ENCODE peak calls at places on chromosomes 1 and 21, in six cellular contexts. One of them, this sample, is unnamed.

GRCh38 chr1:1291611-1292441 is 11.6 kb downstream of the SCNN1D start:
- DNase-seq in neural progenitor cell: peak; percentile 83
- DNase-seq in HCT116: no peak
- DNase-seq in brain microvascular endothelial cell: peak; percentile 51
- DNase-seq in Panc1: no peak
- DNase-seq in OCI-LY7: peak; percentile 85
- DNase-seq in this sample: peak; percentile 70

GRCh38 chr21:25428537-25428936 is 178.7 kb downstream of the MRPL39 start:
- DNase-seq in neural progenitor cell: no peak
- DNase-seq in HCT116: no peak
- DNase-seq in brain microvascular endothelial cell: no peak
- DNase-seq in OCI-LY7: no peak
- DNase-seq in Panc1: no peak
- DNase-seq in this sample: no peak

GRCh38 chr1:201346337-201346939 is 31.0 kb downstream of the TNNT2 start:
- DNase-seq in brain microvascular endothelial cell: peak; percentile 67
- DNase-seq in Panc1: no peak
- DNase-seq in OCI-LY7: peak; percentile 23
- DNase-seq in neural progenitor cell: peak; percentile 80
- DNase-seq in HCT116: peak; percentile 54
- DNase-seq in this sample: peak; percentile 21

GRCh38 chr1:19811206-19811851 is 3.8 kb downstream of the RNF186 start:
- DNase-seq in HCT116: peak; percentile 34
- DNase-seq in neural progenitor cell: peak; percentile 68
- DNase-seq in Panc1: no peak
- DNase-seq in OCI-LY7: peak; percentile 42
- DNase-seq in brain microvascular endothelial cell: peak; percentile 11
- DNase-seq in this sample: peak; percentile 20

GRCh38 chr21:45972353-45972715 is 9.2 kb upstream of the COL6A1 start:
- DNase-seq in HCT116: no peak
- DNase-seq in brain microvascular endothelial cell: no peak
- DNase-seq in OCI-LY7: no peak
- DNase-seq in neural progenitor cell: no peak
- DNase-seq in Panc1: no peak
- DNase-seq in this sample: no peak

GRCh38 chr1:201703646-201704438 is 125.1 kb upstream of the IPO9 start:
- DNase-seq in Panc1: peak; percentile 55
- DNase-seq in OCI-LY7: peak; percentile 73
- DNase-seq in brain microvascular endothelial cell: peak; percentile 60
- DNase-seq in neural progenitor cell: peak; percentile 94
- DNase-seq in HCT116: peak; percentile 51
- DNase-seq in this sample: peak; percentile 29

GRCh38 chr1:51622455-51622913 is 5.6 kb downstream of the OSBPL9 start:
- DNase-seq in neural progenitor cell: no peak
- DNase-seq in HCT116: peak; percentile 96
- DNase-seq in brain microvascular endothelial cell: peak; percentile 80
- DNase-seq in Panc1: peak; percentile 48
- DNase-seq in OCI-LY7: no peak
- DNase-seq in this sample: no peak

GRCh38 chr1:30507391-30508174 is 215.8 kb downstream of the MATN1 start:
- DNase-seq in brain microvascular endothelial cell: no peak
- DNase-seq in Panc1: no peak
- DNase-seq in HCT116: no peak
- DNase-seq in OCI-LY7: no peak
- DNase-seq in neural progenitor cell: no peak
- DNase-seq in this sample: no peak

GRCh38 chr1:226549937-226550670 is 1.5 kb downstream of the STUM start:
- DNase-seq in neural progenitor cell: peak; percentile 45
- DNase-seq in brain microvascular endothelial cell: no peak
- DNase-seq in HCT116: peak; percentile 12
- DNase-seq in Panc1: no peak
- DNase-seq in OCI-LY7: peak; percentile 74
- DNase-seq in this sample: peak; percentile 9

GRCh38 chr1:228077565-228078330 is 4.8 kb upstream of the ARF1 start:
- DNase-seq in brain microvascular endothelial cell: no peak
- DNase-seq in HCT116: no peak
- DNase-seq in neural progenitor cell: no peak
- DNase-seq in Panc1: no peak
- DNase-seq in OCI-LY7: no peak
- DNase-seq in this sample: no peak

GRCh38 chr1:154407021-154407865 is 2.1 kb downstream of the IL6R start:
- DNase-seq in Panc1: no peak
- DNase-seq in OCI-LY7: peak; percentile 63
- DNase-seq in neural progenitor cell: no peak
- DNase-seq in brain microvascular endothelial cell: no peak
- DNase-seq in HCT116: no peak
- DNase-seq in this sample: no peak

GRCh38 chr1:179310271-179310670 is 16.7 kb downstream of the SOAT1 start:
- DNase-seq in OCI-LY7: no peak
- DNase-seq in neural progenitor cell: no peak
- DNase-seq in Panc1: no peak
- DNase-seq in HCT116: no peak
- DNase-seq in brain microvascular endothelial cell: peak; percentile 34
- DNase-seq in this sample: no peak

GRCh38 chr1:6419803-6420593 is at the start of gene HES2:
- DNase-seq in Panc1: no peak
- DNase-seq in HCT116: no peak
- DNase-seq in brain microvascular endothelial cell: no peak
- DNase-seq in neural progenitor cell: peak; percentile 62
- DNase-seq in OCI-LY7: no peak
- DNase-seq in this sample: no peak

GRCh38 chr1:160455153-160455517 is 54.8 kb downstream of the VANGL2 start:
- DNase-seq in Panc1: no peak
- DNase-seq in OCI-LY7: no peak
- DNase-seq in brain microvascular endothelial cell: no peak
- DNase-seq in HCT116: no peak
- DNase-seq in neural progenitor cell: no peak
- DNase-seq in this sample: no peak

GRCh38 chr1:240967070-240967724 is 355.2 kb upstream of the GREM2 start:
- DNase-seq in brain microvascular endothelial cell: peak; percentile 9
- DNase-seq in HCT116: no peak
- DNase-seq in OCI-LY7: no peak
- DNase-seq in neural progenitor cell: peak; percentile 39
- DNase-seq in Panc1: no peak
- DNase-seq in this sample: no peak

GRCh38 chr1:207967703-207968102 is 56.8 kb upstream of the CD34 start:
- DNase-seq in HCT116: no peak
- DNase-seq in neural progenitor cell: no peak
- DNase-seq in Panc1: no peak
- DNase-seq in OCI-LY7: no peak
- DNase-seq in brain microvascular endothelial cell: no peak
- DNase-seq in this sample: no peak

GRCh38 chr1:111142358-111142975 is 2.4 kb downstream of the CEPT1 start:
- DNase-seq in neural progenitor cell: peak; percentile 13
- DNase-seq in HCT116: no peak
- DNase-seq in brain microvascular endothelial cell: no peak
- DNase-seq in Panc1: no peak
- DNase-seq in OCI-LY7: peak; percentile 34
- DNase-seq in this sample: no peak

GRCh38 chr21:14541840-14542495 is 4.1 kb downstream of the SAMSN1 start:
- DNase-seq in neural progenitor cell: no peak
- DNase-seq in OCI-LY7: no peak
- DNase-seq in HCT116: no peak
- DNase-seq in Panc1: no peak
- DNase-seq in brain microvascular endothelial cell: no peak
- DNase-seq in this sample: peak; percentile 54

GRCh38 chr1:114729782-114730181 is 13.2 kb upstream of the NRAS start:
- DNase-seq in Panc1: no peak
- DNase-seq in HCT116: no peak
- DNase-seq in brain microvascular endothelial cell: no peak
- DNase-seq in OCI-LY7: no peak
- DNase-seq in neural progenitor cell: no peak
- DNase-seq in this sample: no peak
- H3K36me3 ChIP-seq in Panc1: peaks cover 56% of the 10 kb centered on the region
- H3K36me3 ChIP-seq in HCT116: peaks cover 83% of the 10 kb centered on the region
- H3K36me3 ChIP-seq in brain microvascular endothelial cell: peaks cover 63% of the 10 kb centered on the region
- H3K36me3 ChIP-seq in OCI-LY7: peaks cover 100% of the 10 kb centered on the region
- H3K36me3 ChIP-seq in neural progenitor cell: peaks cover 58% of the 10 kb centered on the region
- H3K36me3 ChIP-seq in this sample: peaks cover 99% of the 10 kb centered on the region

DNA sequence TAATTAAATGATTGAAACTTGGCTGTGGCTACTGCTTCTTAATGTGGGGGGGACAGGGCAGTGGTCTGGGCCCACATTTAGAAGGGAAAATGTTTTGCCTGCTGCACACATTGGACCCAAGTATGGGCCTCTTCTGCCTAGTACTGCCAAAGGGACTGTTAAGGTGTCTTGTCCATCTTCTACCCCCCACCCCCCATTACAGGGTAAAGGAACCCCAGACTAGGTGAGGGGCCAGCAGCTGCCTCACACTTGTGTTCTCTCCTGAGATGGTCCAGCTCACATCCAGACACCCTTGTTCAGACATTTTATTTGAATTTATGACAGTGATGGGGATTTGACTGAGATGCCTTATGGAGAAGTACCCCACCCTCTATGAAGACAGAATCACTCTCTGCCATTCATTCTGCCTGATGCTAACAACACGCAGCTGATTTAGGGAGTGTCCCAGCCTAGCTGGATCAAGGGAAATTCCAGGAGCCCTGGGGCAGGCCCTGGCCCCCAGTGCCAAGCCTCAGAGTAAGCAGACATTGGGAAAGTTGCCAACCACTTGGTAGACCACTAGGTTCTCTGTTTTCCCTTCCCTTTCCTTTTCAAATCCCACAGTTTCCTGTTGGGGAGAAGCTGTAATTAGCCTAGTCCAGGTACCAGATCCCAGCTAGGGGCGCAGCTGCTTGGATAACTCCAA is 42.1 kb downstream of the YARS1 start:
- DNase-seq in HCT116: no peak
- DNase-seq in neural progenitor cell: no peak
- DNase-seq in brain microvascular endothelial cell: no peak
- DNase-seq in Panc1: no peak
- DNase-seq in OCI-LY7: no peak
- DNase-seq in this sample: no peak
- H3K36me3 ChIP-seq in HCT116: peaks cover 36% of the 10 kb centered on the region
- H3K36me3 ChIP-seq in neural progenitor cell: no peaks in the 10 kb centered on the region
- H3K36me3 ChIP-seq in brain microvascular endothelial cell: peaks cover 64% of the 10 kb centered on the region
- H3K36me3 ChIP-seq in Panc1: peaks cover 6% of the 10 kb centered on the region
- H3K36me3 ChIP-seq in OCI-LY7: peaks cover 72% of the 10 kb centered on the region
- H3K36me3 ChIP-seq in this sample: peaks cover 35% of the 10 kb centered on the region

DNA sequence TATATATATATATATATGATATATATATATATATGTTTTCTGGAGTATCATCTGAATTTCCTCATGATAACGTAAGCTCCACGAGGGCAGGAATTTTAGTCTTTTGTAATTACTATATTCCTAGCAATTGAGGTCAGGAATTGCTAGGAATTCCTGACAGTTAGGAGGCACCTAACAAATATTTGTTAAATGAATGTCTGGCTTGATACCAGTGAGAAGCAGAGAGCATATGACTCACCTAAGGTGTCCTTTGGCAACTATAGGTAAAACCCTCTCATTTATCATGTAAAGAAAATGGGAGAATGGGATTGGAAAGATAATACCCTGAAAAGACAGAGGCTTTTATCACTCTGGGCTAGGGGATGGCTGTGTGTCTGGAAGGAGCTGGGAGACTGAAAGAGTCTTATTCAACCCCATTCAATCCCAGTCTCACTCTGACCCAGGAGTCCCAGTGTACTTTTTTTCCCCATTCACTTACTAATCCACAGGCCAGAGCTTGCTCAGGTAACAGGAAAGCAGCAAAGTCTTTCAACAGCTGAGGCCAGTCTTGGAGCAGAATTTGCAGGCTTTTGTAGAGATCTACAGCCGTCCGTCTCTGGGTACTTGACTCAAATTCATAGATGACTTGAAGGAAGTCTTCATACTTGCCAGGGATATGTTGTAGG is 71.2 kb downstream of the DAP3 start:
- DNase-seq in brain microvascular endothelial cell: no peak
- DNase-seq in OCI-LY7: no peak
- DNase-seq in neural progenitor cell: no peak
- DNase-seq in HCT116: no peak
- DNase-seq in Panc1: no peak
- DNase-seq in this sample: no peak
- H3K36me3 ChIP-seq in brain microvascular endothelial cell: peaks cover 65% of the 10 kb centered on the region
- H3K36me3 ChIP-seq in OCI-LY7: peaks cover 88% of the 10 kb centered on the region
- H3K36me3 ChIP-seq in neural progenitor cell: no peaks in the 10 kb centered on the region
- H3K36me3 ChIP-seq in HCT116: peaks cover 30% of the 10 kb centered on the region
- H3K36me3 ChIP-seq in Panc1: peaks cover 4% of the 10 kb centered on the region
- H3K36me3 ChIP-seq in this sample: peaks cover 75% of the 10 kb centered on the region

DNA sequence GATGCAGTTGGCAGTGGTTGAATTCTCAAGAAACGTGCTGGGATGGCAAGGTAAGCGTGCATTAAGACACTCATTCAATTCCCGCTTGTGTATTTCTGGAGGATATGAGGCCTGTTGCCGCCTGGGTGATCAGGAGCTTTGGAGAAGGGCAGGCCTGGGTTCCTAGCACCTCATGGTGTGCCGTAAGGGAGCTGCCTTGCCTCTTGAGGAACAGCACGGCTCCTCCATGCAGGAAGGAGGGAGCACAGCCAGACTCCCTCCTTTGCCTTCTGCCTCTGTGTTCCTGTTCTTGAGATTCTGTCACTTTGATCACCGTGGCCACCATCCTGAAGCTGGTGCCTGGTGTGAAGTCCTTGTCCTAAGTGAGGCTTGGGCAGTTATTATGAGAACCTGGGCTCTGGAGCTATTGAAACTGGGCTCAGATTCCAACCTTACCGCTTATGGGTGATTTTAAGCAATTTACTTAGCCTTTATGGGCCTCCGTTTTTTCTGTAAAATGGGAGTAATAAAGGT is 18.3 kb downstream of the SLFNL1 start:
- DNase-seq in HCT116: no peak
- DNase-seq in Panc1: no peak
- DNase-seq in brain microvascular endothelial cell: no peak
- DNase-seq in neural progenitor cell: no peak
- DNase-seq in OCI-LY7: no peak
- DNase-seq in this sample: no peak
- H3K36me3 ChIP-seq in HCT116: peaks cover 84% of the 10 kb centered on the region
- H3K36me3 ChIP-seq in Panc1: peaks cover 51% of the 10 kb centered on the region
- H3K36me3 ChIP-seq in brain microvascular endothelial cell: peaks cover 87% of the 10 kb centered on the region
- H3K36me3 ChIP-seq in neural progenitor cell: peaks cover 15% of the 10 kb centered on the region
- H3K36me3 ChIP-seq in OCI-LY7: peaks cover 99% of the 10 kb centered on the region
- H3K36me3 ChIP-seq in this sample: peaks cover 61% of the 10 kb centered on the region

DNA sequence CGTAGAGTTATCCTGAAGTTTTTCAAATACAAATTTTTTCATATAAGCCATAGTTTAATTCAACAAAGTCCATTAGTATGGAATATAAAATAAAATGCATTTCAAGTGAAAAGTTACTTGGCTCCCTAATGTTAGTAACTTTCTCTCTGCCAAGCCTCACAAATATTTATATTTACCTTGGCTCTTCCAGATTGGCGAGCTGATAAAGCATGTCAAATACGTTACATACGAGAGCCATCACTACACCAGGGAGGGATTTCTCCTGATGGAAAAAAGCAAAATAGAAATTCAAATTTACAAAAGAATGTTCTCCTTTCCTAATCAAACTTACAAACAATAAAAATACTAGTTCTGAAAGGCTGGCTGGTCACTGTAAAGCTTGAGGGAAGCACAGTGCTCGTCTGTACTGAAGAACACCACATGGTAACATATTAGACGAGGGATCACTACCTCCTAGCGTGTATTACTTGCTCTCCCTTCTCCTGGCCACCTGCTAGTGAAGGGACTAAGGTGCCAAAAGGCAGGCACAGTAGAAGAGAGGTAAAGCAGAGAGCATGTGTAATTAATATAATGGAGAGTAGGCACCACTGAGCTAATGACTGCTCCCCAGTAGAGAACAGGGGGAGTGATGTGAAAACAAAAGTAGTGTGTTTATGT is 80.9 kb downstream of the USP24 start:
- DNase-seq in Panc1: no peak
- DNase-seq in OCI-LY7: no peak
- DNase-seq in HCT116: no peak
- DNase-seq in neural progenitor cell: no peak
- DNase-seq in brain microvascular endothelial cell: no peak
- DNase-seq in this sample: no peak
- H3K36me3 ChIP-seq in Panc1: peaks cover 78% of the 10 kb centered on the region
- H3K36me3 ChIP-seq in OCI-LY7: peaks cover 97% of the 10 kb centered on the region
- H3K36me3 ChIP-seq in HCT116: peaks cover 43% of the 10 kb centered on the region
- H3K36me3 ChIP-seq in neural progenitor cell: peaks cover 37% of the 10 kb centered on the region
- H3K36me3 ChIP-seq in brain microvascular endothelial cell: peaks cover 50% of the 10 kb centered on the region
- H3K36me3 ChIP-seq in this sample: peaks cover 95% of the 10 kb centered on the region